ENCODE peak calls at places on chromosomes 7 and 10, in six cellular contexts. D, U, M, X, J and E are unnamed samples.

GRCh38 chr10:102470579-102471546 is 19.5 kb upstream of the C10orf95 start:
- DNase-seq in D (no peak), U (no peak), M (no peak), X (no peak), J (no peak), E (no peak)

GRCh38 chr7:66696774-66697191 is 43.8 kb upstream of the RABGEF1 start:
- DNase-seq in D (no peak), U (no peak), M (no peak), X (no peak), J (no peak), E (no peak)

GRCh38 chr7:135919071-135919841 is 57.9 kb downstream of the MTPN start:
- DNase-seq in D (no peak), U (no peak), M (no peak), X (no peak), J (no peak), E (no peak)

GRCh38 chr7:44388089-44388970 is 62.9 kb upstream of the CAMK2B start:
- DNase-seq in D (no peak), U (no peak), M (no peak), X (no peak), J (no peak), E (no peak)

GRCh38 chr7:69907720-69908119 is 309.4 kb downstream of the AUTS2 start:
- DNase-seq in D (no peak), U (no peak), M (no peak), X (no peak), J (no peak), E (no peak)

GRCh38 chr10:17214991-17215781 is 12.9 kb upstream of the VIM start:
- DNase-seq in D (no peak), U (peak; percentile 99), M (no peak), X (no peak), J (no peak), E (no peak)

GRCh38 chr10:88460601-88461000 is 122.5 kb downstream of the RNLS start:
- DNase-seq in D (no peak), U (no peak), M (no peak), X (no peak), J (no peak), E (no peak)

GRCh38 chr7:154794147-154794780 is 208.7 kb downstream of the PAXIP1 start:
- DNase-seq in D (peak; percentile 45), U (no peak), M (no peak), X (no peak), J (no peak), E (peak; percentile 42)

GRCh38 chr10:123988694-123989093 is 97.1 kb upstream of the CPXM2 start:
- DNase-seq in D (no peak), U (no peak), M (no peak), X (no peak), J (no peak), E (no peak)

GRCh38 chr7:21767300-21767900 is 178.3 kb downstream of the CDCA7L start:
- DNase-seq in D (peak; percentile 42), U (peak; percentile 68), M (no peak), X (peak; percentile 50), J (peak; percentile 73), E (peak; percentile 43)

GRCh38 chr10:128062331-128062730 is 63.9 kb downstream of the MKI67 start:
- DNase-seq in D (no peak), U (no peak), M (no peak), X (no peak), J (peak; percentile 39), E (peak; percentile 50)

GRCh38 chr7:120421151-120421651 is 148.2 kb downstream of the KCND2 start:
- DNase-seq in D (peak; percentile 55), U (no peak), M (no peak), X (no peak), J (no peak), E (no peak)

DNA sequence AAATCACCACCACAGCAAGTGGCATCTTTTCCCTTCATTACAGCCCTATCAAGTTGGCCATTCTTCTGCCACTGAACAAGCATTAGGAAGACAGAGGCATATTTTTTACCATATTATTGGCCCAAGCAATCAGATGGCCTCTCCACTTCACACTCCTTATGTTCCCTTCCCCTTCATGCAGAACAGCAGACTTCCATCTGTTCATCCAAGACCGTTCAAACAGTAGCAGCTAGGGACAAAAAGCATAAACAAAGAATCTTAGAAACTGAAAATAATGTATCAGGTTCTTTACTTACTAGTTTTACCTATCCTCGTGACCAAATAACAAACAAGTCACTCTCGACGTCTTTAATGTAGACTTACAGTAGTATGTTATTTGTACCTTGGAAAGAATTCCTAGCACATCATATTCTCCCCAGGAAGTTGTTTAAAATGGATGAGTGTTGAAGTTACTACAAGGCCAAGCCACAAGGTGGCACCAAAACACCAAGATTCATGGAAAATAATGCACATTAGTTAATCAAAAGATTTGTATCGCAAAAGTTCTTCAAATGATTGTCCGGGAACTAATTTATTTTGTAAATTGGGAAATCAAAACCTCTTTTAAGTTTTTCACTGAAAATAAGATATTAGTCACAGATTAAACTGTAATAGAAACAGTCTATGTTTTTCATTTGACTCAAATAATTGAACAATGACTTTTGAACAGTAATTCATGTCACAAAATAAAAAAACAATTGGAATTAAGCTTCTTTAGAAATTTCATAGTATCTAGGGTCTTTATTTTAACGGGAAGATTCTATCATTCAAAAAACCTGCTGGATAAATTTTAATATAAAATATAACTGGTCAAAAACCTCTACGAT is 112.1 kb downstream of the VPS41 start:
- DNase-seq in D (peak; percentile 15), U (peak; percentile 69), M (no peak), X (peak; percentile 58), J (peak; percentile 55), E (peak; percentile 60)
- TF ChIP-seq CTCF in D (peak; percentile 62), U (peak; percentile 71), M (peak; percentile 75), X (peak; percentile 96), J (peak; percentile 96), E (peak; percentile 86)

GRCh38 chr7:158324397-158325360 is 262.9 kb downstream of the PTPRN2 start:
- DNase-seq in D (no peak), U (no peak), M (no peak), X (no peak), J (no peak), E (no peak)

GRCh38 chr7:158323741-158324396 is 263.8 kb downstream of the PTPRN2 start:
- DNase-seq in D (no peak), U (no peak), M (no peak), X (no peak), J (no peak), E (no peak)

GRCh38 chr7:158327012-158327411 is 260.6 kb downstream of the PTPRN2 start:
- DNase-seq in D (no peak), U (no peak), M (no peak), X (no peak), J (no peak), E (no peak)

GRCh38 chr7:158327571-158328180 is 259.9 kb downstream of the PTPRN2 start:
- DNase-seq in D (no peak), U (no peak), M (no peak), X (no peak), J (no peak), E (no peak)

DNA sequence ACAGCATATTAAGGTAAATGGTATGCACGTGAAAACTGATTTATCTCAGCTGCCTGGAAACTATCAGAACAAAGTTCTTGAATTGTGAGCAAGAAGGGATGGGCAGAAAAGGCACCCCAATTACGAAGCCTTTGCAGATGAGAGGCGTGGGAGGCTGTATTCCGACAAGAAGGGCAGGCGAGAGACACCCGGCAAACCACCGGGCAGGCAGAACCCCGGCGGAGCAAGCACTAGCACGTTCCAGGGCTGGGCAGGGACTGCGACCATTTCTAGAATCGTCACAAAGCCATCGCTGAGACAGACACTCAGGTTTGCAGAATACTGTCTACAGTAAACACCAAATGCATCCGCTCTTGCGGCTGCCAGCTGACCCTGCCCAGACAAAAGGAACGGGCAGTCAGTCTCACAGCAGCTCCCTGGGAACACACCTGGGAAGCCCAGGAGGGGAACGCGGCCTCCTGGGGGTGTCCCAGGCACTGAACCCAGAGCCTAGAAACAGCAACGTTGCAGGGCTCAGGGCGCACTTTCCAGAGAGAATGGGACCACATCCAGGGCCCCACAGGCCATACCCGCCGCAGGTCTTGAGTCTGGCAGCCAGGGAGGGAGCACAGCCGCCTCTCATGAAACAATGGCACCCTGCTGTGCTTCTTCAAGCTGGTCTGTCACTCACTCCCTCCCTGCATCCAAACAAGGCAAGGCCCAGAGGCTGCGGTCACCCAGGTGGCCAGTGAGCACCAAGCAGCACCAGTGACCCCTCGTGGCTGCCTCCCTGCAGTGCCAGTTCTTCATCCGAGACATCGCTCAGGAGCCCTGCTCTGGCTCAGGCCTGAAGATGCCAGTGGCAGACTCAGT is 261.9 kb downstream of the PTPRN2 start:
- DNase-seq in D (no peak), U (no peak), M (no peak), X (no peak), J (no peak), E (no peak)
- TF ChIP-seq CTCF in D (no peak), U (no peak), M (no peak), X (no peak), J (no peak), E (no peak)

GRCh38 chr10:46026106-46026505 is 4.3 kb downstream of the NCOA4 start:
- DNase-seq in D (no peak), U (no peak), M (no peak), X (no peak), J (no peak), E (no peak)

GRCh38 chr10:46024948-46025347 is 5.5 kb downstream of the NCOA4 start:
- DNase-seq in D (no peak), U (no peak), M (no peak), X (no peak), J (no peak), E (no peak)

GRCh38 chr10:46031648-46032532 is 1.5 kb upstream of the NCOA4 start:
- DNase-seq in D (no peak), U (no peak), M (no peak), X (no peak), J (no peak), E (no peak)

GRCh38 chr10:46030091-46030937 is at the start of gene NCOA4:
- DNase-seq in D (peak; percentile 97), U (peak; percentile 97), M (peak; percentile 89), X (peak; percentile 98), J (peak; percentile 99), E (peak; percentile 98)

GRCh38 chr10:46028584-46029570 is 1.5 kb downstream of the NCOA4 start:
- DNase-seq in D (peak; percentile 65), U (peak; percentile 79), M (no peak), X (no peak), J (peak; percentile 80), E (peak; percentile 51)
- TF ChIP-seq CTCF in D (peak; percentile 61), U (peak; percentile 68), M (peak; percentile 31), X (peak; percentile 83), J (peak; percentile 90), E (peak; percentile 64)

GRCh38 chr10:129675027-129675769 is 208.2 kb downstream of the MGMT start:
- DNase-seq in D (no peak), U (no peak), M (no peak), X (no peak), J (no peak), E (no peak)

GRCh38 chr10:129677377-129677927 is 210.4 kb downstream of the MGMT start:
- DNase-seq in D (no peak), U (no peak), M (no peak), X (no peak), J (no peak), E (no peak)

GRCh38 chr10:129676014-129676413 is 209.0 kb downstream of the MGMT start:
- DNase-seq in D (no peak), U (no peak), M (no peak), X (no peak), J (no peak), E (no peak)

GRCh38 chr10:129670124-129670523 is 203.1 kb downstream of the MGMT start:
- DNase-seq in D (no peak), U (no peak), M (no peak), X (no peak), J (no peak), E (no peak)

DNA sequence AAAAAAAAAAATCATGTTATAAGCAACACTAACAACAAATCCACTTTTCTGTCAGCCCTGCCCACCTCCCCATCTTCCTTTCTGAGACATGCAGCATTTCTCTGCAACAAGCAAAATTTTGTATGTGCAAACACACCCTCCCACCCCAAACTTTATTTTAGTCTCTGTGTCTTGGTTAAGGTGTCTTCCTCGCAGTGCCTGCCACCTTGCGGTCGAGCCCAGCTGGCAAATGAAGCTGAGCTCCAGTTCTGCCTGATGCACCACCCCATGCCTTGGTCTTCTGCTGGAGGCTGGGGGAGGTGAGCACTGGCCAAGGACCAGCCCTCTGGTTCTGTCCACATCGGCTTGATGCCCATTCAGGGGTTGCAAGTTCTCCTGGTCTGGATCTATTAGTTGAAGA is 206.3 kb downstream of the MGMT start:
- DNase-seq in D (no peak), U (no peak), M (no peak), X (no peak), J (no peak), E (no peak)
- TF ChIP-seq CTCF in D (no peak), U (no peak), M (no peak), X (no peak), J (no peak), E (no peak)